ENCODE peak calls at places on chromosome 16, in four cellular contexts. N, U, V and Y are unnamed samples.

GRCh38 chr16:81697886-81698635 is 81.0 kb upstream of the PLCG2 start:
- DNase-seq in N (no peak), U (no peak), V (no peak), Y (no peak)

GRCh38 chr16:66335704-66336329 is 30.7 kb upstream of the CDH5 start:
- DNase-seq in N (no peak), U (no peak), V (no peak), Y (no peak)

GRCh38 chr16:31023627-31024226 is 9.6 kb upstream of the STX4 start:
- DNase-seq in N (no peak), U (peak; percentile 64), V (no peak), Y (no peak)

GRCh38 chr16:73171380-73171779 is 123.5 kb upstream of the ZFHX3 start:
- DNase-seq in N (no peak), U (no peak), V (no peak), Y (no peak)

GRCh38 chr16:25988882-25989281 is 297.1 kb downstream of the HS3ST4 start:
- DNase-seq in N (no peak), U (no peak), V (no peak), Y (no peak)

GRCh38 chr16:67645397-67646121 is 615 bp downstream of the CARMIL2 start:
- DNase-seq in N (no peak), U (no peak), V (no peak), Y (no peak)

GRCh38 chr16:29910819-29911675 is 10.8 kb downstream of the ASPHD1 start:
- DNase-seq in N (no peak), U (no peak), V (no peak), Y (no peak)

GRCh38 chr16:15516609-15517008 is 82.2 kb downstream of the BMERB1 start:
- DNase-seq in N (no peak), U (no peak), V (no peak), Y (no peak)

GRCh38 chr16:61715392-61715791 is 320.8 kb downstream of the CDH8 start:
- DNase-seq in N (no peak), U (no peak), V (no peak), Y (no peak)

GRCh38 chr16:54936086-54936978 is 5.7 kb downstream of the IRX5 start:
- DNase-seq in N (no peak), U (no peak), V (no peak), Y (no peak)

GRCh38 chr16:55367796-55368195 is 43.8 kb downstream of the IRX6 start:
- DNase-seq in N (no peak), U (no peak), V (no peak), Y (no peak)

GRCh38 chr16:63038563-63039131 is 1002.4 kb upstream of the CDH8 start:
- DNase-seq in N (no peak), U (no peak), V (no peak), Y (no peak)

GRCh38 chr16:11742041-11742535 is 569 bp downstream of the TXNDC11 start:
- DNase-seq in N (no peak), U (peak; percentile 32), V (peak; percentile 53), Y (no peak)

GRCh38 chr16:85330694-85331188 is 218.5 kb upstream of the CIBAR2 start:
- DNase-seq in N (peak; percentile 86), U (peak; percentile 72), V (peak; percentile 81), Y (peak; percentile 41)

GRCh38 chr16:65121870-65122723 is at the start of gene CDH11:
- DNase-seq in N (no peak), U (no peak), V (no peak), Y (no peak)

GRCh38 chr16:72458035-72458434 is 286.1 kb upstream of the PMFBP1 start:
- DNase-seq in N (no peak), U (no peak), V (no peak), Y (no peak)

GRCh38 chr16:6704306-6704705 is 628.3 kb upstream of the RBFOX1 start:
- DNase-seq in N (no peak), U (no peak), V (no peak), Y (no peak)

GRCh38 chr16:84603115-84603816 is 14.6 kb downstream of the COTL1 start:
- DNase-seq in N (peak; percentile 55), U (no peak), V (no peak), Y (peak; percentile 82)

GRCh38 chr16:11689031-11689840 is 21.0 kb downstream of the SNN start:
- DNase-seq in N (no peak), U (no peak), V (no peak), Y (no peak)

GRCh38 chr16:22300427-22301071 is 3.3 kb downstream of the POLR3E start:
- DNase-seq in N (no peak), U (peak; percentile 58), V (peak; percentile 40), Y (no peak)

GRCh38 chr16:17334096-17334495 is 136.7 kb downstream of the XYLT1 start:
- DNase-seq in N (no peak), U (no peak), V (no peak), Y (peak; percentile 13)

GRCh38 chr16:29011112-29011511 is 26.3 kb downstream of the LAT start:
- DNase-seq in N (no peak), U (no peak), V (no peak), Y (no peak)

GRCh38 chr16:28304214-28304613 is 11.9 kb downstream of the SBK1 start:
- DNase-seq in N (no peak), U (peak; percentile 48), V (peak; percentile 66), Y (no peak)

GRCh38 chr16:17177968-17178880 is 292.5 kb downstream of the XYLT1 start:
- DNase-seq in N (no peak), U (no peak), V (no peak), Y (no peak)

GRCh38 chr16:84161011-84161410 is 15.9 kb downstream of the DNAAF1 start:
- DNase-seq in N (no peak), U (no peak), V (no peak), Y (no peak)

GRCh38 chr16:27330542-27330941 is 16.8 kb downstream of the IL4R start:
- DNase-seq in N (no peak), U (no peak), V (no peak), Y (no peak)

GRCh38 chr16:30567991-30568638 is 3.4 kb downstream of the ZNF688 start:
- DNase-seq in N (no peak), U (peak; percentile 62), V (no peak), Y (peak; percentile 24)

GRCh38 chr16:22189473-22190168 is 16.5 kb upstream of the EEF2K start:
- DNase-seq in N (no peak), U (no peak), V (no peak), Y (no peak)

GRCh38 chr16:31202402-31203385 is at the start of gene PYCARD:
- DNase-seq in N (no peak), U (no peak), V (peak; percentile 56), Y (no peak)

GRCh38 chr16:56108724-56109123 is 82.6 kb upstream of the GNAO1 start:
- DNase-seq in N (no peak), U (no peak), V (no peak), Y (no peak)

GRCh38 chr16:5025171-5025632 is 8.5 kb downstream of the NAGPA start:
- DNase-seq in N (no peak), U (no peak), V (peak; percentile 55), Y (no peak)

GRCh38 chr16:15403392-15403995 is 7.9 kb downstream of the MPV17L start:
- DNase-seq in N (no peak), U (no peak), V (no peak), Y (no peak)

GRCh38 chr16:10598157-10598556 is 17.8 kb upstream of the EMP2 start:
- DNase-seq in N (no peak), U (no peak), V (no peak), Y (no peak)

GRCh38 chr16:10599626-10600025 is 19.2 kb upstream of the EMP2 start:
- DNase-seq in N (no peak), U (no peak), V (no peak), Y (no peak)

GRCh38 chr16:10597184-10597583 is 16.8 kb upstream of the EMP2 start:
- DNase-seq in N (no peak), U (no peak), V (no peak), Y (no peak)

GRCh38 chr16:10601444-10602401 is 21.3 kb upstream of the EMP2 start:
- DNase-seq in N (no peak), U (peak; percentile 82), V (no peak), Y (no peak)

GRCh38 chr16:10600792-10601443 is 20.5 kb upstream of the EMP2 start:
- DNase-seq in N (no peak), U (no peak), V (no peak), Y (no peak)
- H3K27ac ChIP-seq in N (no peak overlapping the region), U (no peak overlapping the region), V (no peak overlapping the region), Y (no peak overlapping the region)

GRCh38 chr16:46928811-46929210 is 44.6 kb downstream of the GPT2 start:
- DNase-seq in N (no peak), U (no peak), V (no peak), Y (no peak)

GRCh38 chr16:46927273-46927672 is 43.1 kb downstream of the GPT2 start:
- DNase-seq in N (no peak), U (no peak), V (no peak), Y (no peak)

GRCh38 chr16:46930861-46931260 is 42.6 kb downstream of the DNAJA2 start:
- DNase-seq in N (no peak), U (no peak), V (no peak), Y (no peak)

GRCh38 chr16:46929378-46930332 is 43.8 kb downstream of the DNAJA2 start:
- DNase-seq in N (peak; percentile 18), U (peak; percentile 60), V (peak; percentile 87), Y (no peak)

DNA sequence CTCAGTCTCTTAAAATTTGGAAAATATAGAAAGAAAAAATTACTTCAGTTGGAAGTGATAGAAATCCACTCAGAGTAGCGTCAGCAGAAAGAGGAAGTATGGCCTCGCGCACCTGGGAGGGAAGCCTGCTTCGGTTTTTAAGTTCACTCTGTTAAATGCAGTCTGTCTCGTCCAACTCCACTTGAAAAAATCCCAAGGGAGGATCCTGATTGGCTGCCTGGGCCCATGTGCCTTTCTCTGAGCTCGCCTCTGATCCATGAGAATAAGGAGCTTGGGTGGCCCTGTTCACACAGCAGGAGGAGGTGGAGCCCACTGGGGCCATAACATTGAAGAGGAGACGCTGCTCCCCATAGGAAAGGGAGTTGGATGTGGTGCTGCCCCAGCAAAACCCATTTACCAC is 40.7 kb downstream of the DNAJA2 start:
- DNase-seq in N (no peak), U (no peak), V (no peak), Y (no peak)
- TF ChIP-seq TCF7L2 in N (no peak), U (no peak), V (no peak), Y (no peak)

DNA sequence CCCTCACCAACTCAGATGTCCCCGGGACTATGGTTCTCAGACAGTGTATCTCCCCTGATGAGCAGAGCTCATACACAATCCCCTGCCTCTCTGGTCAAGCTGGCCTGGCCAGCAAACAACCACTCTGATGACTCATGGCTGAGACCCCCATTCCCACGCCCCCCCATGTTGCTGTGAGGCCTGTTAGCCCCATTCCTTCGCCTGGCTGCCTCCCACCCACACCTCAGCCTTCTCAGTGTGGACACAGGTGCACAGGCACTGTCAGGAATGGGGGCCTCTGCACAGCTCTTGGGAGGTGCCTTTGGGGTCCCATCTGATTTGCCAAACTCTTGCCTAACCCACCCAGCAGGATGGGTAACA is 80.2 kb downstream of the CNGB1 start:
- DNase-seq in N (no peak), U (no peak), V (no peak), Y (no peak)
- H3K27ac ChIP-seq in N (no peak overlapping the region), U (peak overlapping the region; percentile 16), V (no peak overlapping the region), Y (no peak overlapping the region)

GRCh38 chr16:79008036-79008868 is 592.3 kb downstream of the MAF start:
- DNase-seq in N (no peak), U (no peak), V (peak; percentile 28), Y (no peak)
- TF ChIP-seq TCF7L2 in N (no peak), U (no peak), V (no peak), Y (no peak)